ENCODE peak calls at places on chromosomes 12 and 14, in eight cellular contexts. I is psoas muscle; V is CD8-positive, alpha-beta T cell; M is upper lobe of right lung; W is endodermal cell; B is mucosa of descending colon; K is mammary epithelial cell; R is ovary. Q is an unnamed sample.

GRCh38 chr12:1505576-1505975 is 88.8 kb downstream of the FBXL14 start:
- DNase-seq in W (no peak), B (no peak), K (no peak), V (no peak), R (no peak), I (no peak), M (no peak), Q (peak; percentile 43)

GRCh38 chr14:103155013-103155412 is 31.8 kb downstream of the TNFAIP2 start:
- DNase-seq in M (peak; percentile 82), V (no peak), B (peak; percentile 46), W (peak; percentile 39), R (peak; percentile 21), K (peak; percentile 58), I (peak; percentile 86), Q (peak; percentile 88)

GRCh38 chr12:2691340-2692111 is 103.2 kb upstream of the FKBP4 start:
- DNase-seq in V (peak; percentile 22), W (peak; percentile 89), B (peak; percentile 69), M (no peak), R (no peak), K (no peak), I (no peak), Q (no peak)

GRCh38 chr12:121894633-121895032 is 6.0 kb downstream of the PSMD9 start:
- DNase-seq in I (no peak), W (peak; percentile 76), R (peak; percentile 37), K (no peak), V (no peak), M (no peak), B (no peak), Q (no peak)

GRCh38 chr14:77615231-77616132 is 955 bp downstream of the SPTLC2 start:
- DNase-seq in I (no peak), R (no peak), W (no peak), K (peak; percentile 64), M (no peak), V (no peak), B (peak; percentile 33), Q (no peak)

GRCh38 chr14:56027916-56028637 is 90.1 kb upstream of the PELI2 start:
- DNase-seq in W (no peak), M (no peak), I (no peak), K (no peak), R (no peak), B (no peak), V (no peak), Q (no peak)

GRCh38 chr14:34363733-34364134 is 98.3 kb downstream of the SPTSSA start:
- DNase-seq in I (no peak), R (no peak), W (no peak), B (no peak), V (no peak), K (no peak), M (peak; percentile 69), Q (no peak)

GRCh38 chr12:71371132-71371531 is 68.5 kb upstream of the LGR5 start:
- DNase-seq in M (no peak), B (no peak), R (no peak), K (peak; percentile 2), V (no peak), I (no peak), W (no peak), Q (no peak)

GRCh38 chr14:54353266-54353665 is 43.5 kb upstream of the CDKN3 start:
- DNase-seq in V (no peak), K (no peak), I (no peak), W (no peak), R (no peak), B (no peak), M (no peak), Q (no peak)

GRCh38 chr14:82647088-82647697 is 1113.5 kb upstream of the SEL1L start:
- DNase-seq in W (no peak), B (no peak), M (no peak), K (no peak), R (no peak), I (no peak), V (no peak), Q (no peak)

GRCh38 chr12:25089738-25090137 is 105.2 kb downstream of the DNAI7 start:
- DNase-seq in B (no peak), V (no peak), M (no peak), R (no peak), I (no peak), K (peak; percentile 73), W (no peak), Q (no peak)

GRCh38 chr14:62216121-62216520 is 453.9 kb downstream of the SNAPC1 start:
- DNase-seq in R (no peak), V (no peak), K (no peak), I (no peak), M (no peak), B (no peak), W (no peak), Q (no peak)

GRCh38 chr14:97625512-97625911 is 828.3 kb downstream of the VRK1 start:
- DNase-seq in W (no peak), M (no peak), I (no peak), R (no peak), K (no peak), B (no peak), V (no peak), Q (no peak)

GRCh38 chr12:49462103-49462739 is 76.6 kb upstream of the KCNH3 start:
- DNase-seq in V (no peak), R (no peak), B (no peak), K (no peak), M (no peak), W (no peak), I (peak; percentile 24), Q (no peak)

DNA sequence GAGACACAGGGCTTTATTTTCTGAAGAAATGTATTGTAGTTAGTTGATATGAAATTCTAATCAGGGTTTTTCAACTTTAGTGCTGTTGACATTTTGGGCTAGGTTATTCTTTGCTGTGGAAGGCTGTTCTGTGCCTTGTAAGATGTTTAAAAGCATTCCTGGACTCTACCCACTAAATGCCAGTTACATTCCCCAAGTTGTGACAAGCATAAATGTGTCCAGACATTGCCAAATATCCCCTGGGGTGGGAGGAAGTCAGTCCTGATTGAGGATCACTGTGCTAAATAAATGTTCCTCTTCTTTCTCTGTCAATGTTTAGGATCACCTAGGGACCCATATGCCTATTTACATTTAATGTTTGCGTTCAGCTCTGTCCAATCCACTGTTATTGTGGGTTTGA is 268.3 kb downstream of the TMTC2 start:
- DNase-seq in R (no peak), K (no peak), M (no peak), V (no peak), I (no peak), B (no peak), W (no peak), Q (no peak)
- TF ChIP-seq CTCF in R (no peak), K (no peak), M (no peak), V (no peak), I (no peak), B (no peak), W (no peak), Q (no peak)

GRCh38 chr12:96130396-96131059 is 63.6 kb upstream of the ELK3 start:
- DNase-seq in B (no peak), W (no peak), M (no peak), K (no peak), I (no peak), R (no peak), V (no peak), Q (no peak)

GRCh38 chr12:96134200-96134599 is 60.0 kb upstream of the ELK3 start:
- DNase-seq in B (no peak), W (no peak), R (no peak), V (no peak), M (no peak), I (no peak), K (no peak), Q (no peak)

GRCh38 chr12:96136129-96136528 is 58.0 kb upstream of the ELK3 start:
- DNase-seq in V (no peak), W (no peak), M (no peak), R (no peak), B (no peak), I (no peak), K (peak; percentile 36), Q (no peak)

GRCh38 chr12:96132819-96133218 is 61.4 kb upstream of the ELK3 start:
- DNase-seq in W (peak; percentile 64), K (no peak), R (no peak), B (peak; percentile 33), M (no peak), I (no peak), V (no peak), Q (no peak)

DNA sequence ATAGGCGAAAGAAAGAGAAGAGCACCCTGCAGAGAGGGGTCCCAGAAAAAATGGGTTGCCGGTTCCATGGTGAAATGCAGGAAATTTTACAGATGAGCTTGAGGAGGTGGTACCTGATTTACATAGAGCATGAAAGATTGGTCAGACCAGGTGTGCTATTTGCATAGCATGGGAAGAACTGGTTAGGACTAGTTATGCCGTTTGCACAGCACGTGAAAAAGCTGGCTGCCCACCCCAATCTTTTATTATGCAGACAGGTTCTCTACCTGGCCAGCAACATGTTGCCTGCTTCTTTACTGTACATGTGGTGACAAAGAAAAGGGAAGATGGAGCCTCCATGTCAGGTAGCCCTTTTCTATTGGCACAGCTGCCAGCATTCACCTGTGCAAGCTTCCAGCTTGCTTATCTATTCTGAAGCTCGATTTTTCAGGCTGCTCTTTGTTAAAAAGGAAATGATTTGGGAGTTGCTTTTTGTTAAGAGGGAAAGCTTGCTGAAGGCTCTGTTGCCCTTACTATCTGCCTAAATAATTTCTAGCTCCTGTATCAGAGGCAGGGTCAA is 62.9 kb upstream of the ELK3 start:
- DNase-seq in M (no peak), B (no peak), R (no peak), K (no peak), V (no peak), I (no peak), W (no peak), Q (no peak)
- H3K4me3 ChIP-seq in M (no peak overlapping the region), B (no peak overlapping the region), R (no peak overlapping the region), K (no peak overlapping the region), V (no peak overlapping the region), I (no peak overlapping the region), W (no peak overlapping the region), Q (no peak overlapping the region)

DNA sequence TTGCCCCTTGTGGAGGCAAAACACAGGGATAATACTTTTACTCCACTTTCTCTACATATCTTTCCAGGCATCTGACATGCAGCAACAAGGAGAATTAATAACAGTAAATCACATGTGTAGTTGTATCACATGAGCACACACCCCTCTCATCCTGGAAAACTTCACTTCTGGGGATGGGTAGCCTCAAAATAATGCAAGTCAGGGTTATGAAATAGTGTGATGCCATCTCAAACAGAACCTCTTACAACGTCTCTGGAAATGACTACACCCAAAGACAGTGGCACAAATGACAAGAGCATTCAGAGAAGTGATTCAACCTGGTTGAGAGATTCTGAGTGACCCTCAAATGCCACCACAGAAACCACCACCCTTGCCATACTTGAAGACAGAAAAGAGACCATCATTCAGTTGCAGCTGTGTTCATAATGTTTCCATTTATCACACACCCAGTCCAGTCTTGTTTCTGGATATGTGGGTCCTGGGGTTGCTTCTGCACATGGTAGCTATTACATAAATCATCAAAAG is 2.8 kb downstream of the DIO2 start:
- DNase-seq in K (no peak), V (no peak), B (no peak), I (no peak), M (no peak), W (no peak), R (no peak), Q (no peak)
- H3K36me3 ChIP-seq in K (no peaks in the 10 kb centered on the region), V (no peaks in the 10 kb centered on the region), B (no peaks in the 10 kb centered on the region), I (no peaks in the 10 kb centered on the region), M (no peaks in the 10 kb centered on the region), W (no peaks in the 10 kb centered on the region), R (no peaks in the 10 kb centered on the region), Q (no peaks in the 10 kb centered on the region)

DNA sequence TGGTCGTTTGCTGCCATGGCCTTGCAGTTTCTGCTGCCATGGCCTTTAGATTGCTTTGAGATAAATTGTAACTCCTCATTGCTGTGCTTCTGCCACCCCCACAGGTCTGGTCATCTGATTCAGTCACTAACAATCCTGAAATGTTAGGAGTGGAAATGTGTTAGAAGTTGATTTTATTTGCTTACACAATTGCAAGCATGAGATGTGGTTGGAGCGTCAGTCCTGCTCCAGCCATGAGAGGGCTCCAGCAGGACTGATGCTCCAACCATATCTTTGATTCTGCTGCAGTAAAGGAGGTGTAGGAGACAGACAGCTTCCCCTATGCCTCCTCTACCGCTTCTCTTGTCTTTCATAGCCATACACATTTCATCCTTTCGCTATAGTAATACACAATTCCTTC is 226.8 kb upstream of the RGS6 start:
- DNase-seq in B (no peak), V (no peak), M (no peak), I (no peak), K (no peak), W (no peak), R (no peak), Q (no peak)
- TF ChIP-seq CTCF in B (no peak), V (no peak), M (no peak), I (no peak), K (no peak), W (no peak), R (no peak), Q (no peak)